ENCODE peak calls at places on chromosomes 4 and X, in ten cellular contexts. W is SK-N-SH, N is H1, C is HepG2, A is A549, T is GM12878, J is endothelial cell of umbilical vein, B is K562, D is NB4, H is HCT116. Y is an unnamed sample.

GRCh38 chr4:57109847-57110634 is at the start of gene IGFBP7:
- DNase-seq in W (peak), N (no peak), C (no peak), A (no peak), T (no peak), J (peak), B (peak), D (peak), H (no peak), Y (peak)

GRCh38 chrX:10109695-10110094 is 47.1 kb upstream of the CLCN4 start:
- DNase-seq in W (no peak), N (no peak), C (no peak), A (no peak), T (no peak), J (no peak), B (no peak), D (no peak), H (no peak), Y (no peak)

GRCh38 chrX:52262195-52262546 is 77.5 kb downstream of the MAGED4 start:
- DNase-seq in W (no peak), N (no peak), C (no peak), A (no peak), T (no peak), J (no peak), B (no peak), D (no peak), H (no peak), Y (no peak)

GRCh38 chrX:10741496-10742048 is 121.2 kb upstream of the MID1 start:
- DNase-seq in W (no peak), N (no peak), C (no peak), A (no peak), T (no peak), J (no peak), B (no peak), D (no peak), H (no peak), Y (no peak)

GRCh38 chr4:150308824-150309472 is 230.7 kb downstream of the DCLK2 start:
- DNase-seq in W (no peak), N (no peak), C (no peak), A (no peak), T (no peak), J (peak), B (no peak), D (no peak), H (no peak), Y (no peak)

GRCh38 chr4:78625073-78625472 is 73.5 kb downstream of the ANXA3 start:
- DNase-seq in W (no peak), N (no peak), C (no peak), A (no peak), T (no peak), J (no peak), B (no peak), D (no peak), H (no peak), Y (no peak)

GRCh38 chr4:30744957-30745640 is 24.9 kb downstream of the PCDH7 start:
- DNase-seq in W (no peak), N (no peak), C (no peak), A (no peak), T (no peak), J (peak), B (no peak), D (no peak), H (no peak), Y (no peak)

GRCh38 chrX:108516184-108516583 is 76.5 kb downstream of the COL4A5 start:
- DNase-seq in W (no peak), N (no peak), C (peak), A (no peak), T (no peak), J (peak), B (no peak), D (no peak), H (no peak), Y (no peak)

GRCh38 chr4:158280856-158281255 is 70.6 kb downstream of the TMEM144 start:
- DNase-seq in W (peak), N (no peak), C (no peak), A (no peak), T (no peak), J (no peak), B (no peak), D (no peak), H (no peak), Y (no peak)

GRCh38 chr4:124262211-124263179 is 450.0 kb downstream of the ANKRD50 start:
- DNase-seq in W (peak), N (peak), C (peak), A (peak), T (peak), J (peak), B (peak), D (peak), H (peak), Y (peak)

GRCh38 chrX:50988649-50989048 is 78.1 kb downstream of the BMP15 start:
- DNase-seq in W (peak), N (no peak), C (no peak), A (peak), T (no peak), J (peak), B (peak), D (peak), H (no peak), Y (peak)

GRCh38 chrX:66015152-66015827 is 24.6 kb downstream of the VSIG4 start:
- DNase-seq in W (no peak), N (no peak), C (no peak), A (no peak), T (peak), J (no peak), B (peak), D (peak), H (no peak), Y (no peak)

GRCh38 chr4:55742655-55743191 is 76.9 kb upstream of the EXOC1L start:
- DNase-seq in W (peak), N (no peak), C (peak), A (no peak), T (no peak), J (peak), B (peak), D (no peak), H (no peak), Y (no peak)

GRCh38 chr4:128812360-128812958 is 3.0 kb downstream of the JADE1 start:
- DNase-seq in W (peak), N (no peak), C (peak), A (peak), T (no peak), J (peak), B (no peak), D (peak), H (peak), Y (peak)

GRCh38 chrX:65813245-65813644 is 145.8 kb downstream of the MSN start:
- DNase-seq in W (no peak), N (no peak), C (no peak), A (no peak), T (no peak), J (no peak), B (no peak), D (no peak), H (no peak), Y (no peak)

GRCh38 chr4:123877561-123877960 is 481.0 kb downstream of the SPRY1 start:
- DNase-seq in W (no peak), N (no peak), C (no peak), A (no peak), T (no peak), J (no peak), B (no peak), D (no peak), H (no peak), Y (no peak)

GRCh38 chr4:123116412-123116811 is 194.0 kb upstream of the NUDT6 start:
- DNase-seq in W (peak), N (no peak), C (peak), A (no peak), T (no peak), J (peak), B (no peak), D (no peak), H (no peak), Y (no peak)

GRCh38 chr4:122855491-122855890 is 28.9 kb downstream of the FGF2 start:
- DNase-seq in W (no peak), N (no peak), C (no peak), A (no peak), T (no peak), J (peak), B (no peak), D (no peak), H (no peak), Y (no peak)

GRCh38 chrX:93538575-93538974 is 134.8 kb downstream of the NAP1L3 start:
- DNase-seq in W (peak), N (no peak), C (no peak), A (peak), T (no peak), J (no peak), B (peak), D (peak), H (no peak), Y (no peak)

GRCh38 chr4:182799515-182800215 is 117.5 kb downstream of the DCTD start:
- DNase-seq in W (no peak), N (no peak), C (no peak), A (no peak), T (no peak), J (no peak), B (no peak), D (no peak), H (no peak), Y (no peak)

GRCh38 chrX:281166-281999 is at the start of gene PLCXD1:
- DNase-seq in W (peak), N (peak), C (peak), A (peak), T (no peak), J (no peak), B (peak), D (no peak), H (no peak), Y (peak)

GRCh38 chr4:173494013-173494970 is 35.7 kb downstream of the HAND2 start:
- DNase-seq in W (no peak), N (peak), C (peak), A (peak), T (peak), J (peak), B (peak), D (peak), H (peak), Y (peak)

GRCh38 chr4:101419324-101420135 is 72.2 kb upstream of the PPP3CA start:
- DNase-seq in W (no peak), N (no peak), C (no peak), A (no peak), T (peak), J (peak), B (no peak), D (peak), H (no peak), Y (no peak)

GRCh38 chrX:40170830-40171512 is 73.2 kb upstream of the BCOR start:
- DNase-seq in W (no peak), N (no peak), C (no peak), A (no peak), T (no peak), J (no peak), B (peak), D (peak), H (no peak), Y (peak)

GRCh38 chr4:8035371-8035780 is 95.7 kb upstream of the AFAP1 start:
- DNase-seq in W (no peak), N (no peak), C (no peak), A (no peak), T (no peak), J (peak), B (no peak), D (peak), H (no peak), Y (no peak)

GRCh38 chr4:24988776-24989175 is 42.0 kb downstream of the LGI2 start:
- DNase-seq in W (no peak), N (peak), C (peak), A (peak), T (no peak), J (peak), B (peak), D (peak), H (peak), Y (peak)

GRCh38 chrX:153590961-153591956 is 7.7 kb downstream of the CCNQ start:
- DNase-seq in W (no peak), N (no peak), C (no peak), A (no peak), T (no peak), J (no peak), B (no peak), D (no peak), H (no peak), Y (no peak)

GRCh38 chr4:122576261-122577188 is 44.3 kb downstream of the IL21 start:
- DNase-seq in W (peak), N (no peak), C (peak), A (peak), T (no peak), J (peak), B (peak), D (peak), H (peak), Y (no peak)

GRCh38 chr4:26238782-26239647 is 81.8 kb upstream of the RBPJ start:
- DNase-seq in W (no peak), N (no peak), C (peak), A (no peak), T (no peak), J (no peak), B (no peak), D (no peak), H (no peak), Y (no peak)

GRCh38 chr4:106809083-106809482 is 227.0 kb downstream of the DKK2 start:
- DNase-seq in W (peak), N (no peak), C (peak), A (no peak), T (no peak), J (peak), B (no peak), D (peak), H (peak), Y (no peak)

GRCh38 chrX:114964374-114964773 is 53.0 kb downstream of the IL13RA2 start:
- DNase-seq in W (no peak), N (no peak), C (no peak), A (no peak), T (no peak), J (no peak), B (no peak), D (no peak), H (no peak), Y (no peak)
- TF ChIP-seq MAX in W (no peak), N (no peak), C (no peak), A (no peak), T (no peak), J (no peak), B (no peak), D (no peak), H (no peak), Y (no peak)

DNA sequence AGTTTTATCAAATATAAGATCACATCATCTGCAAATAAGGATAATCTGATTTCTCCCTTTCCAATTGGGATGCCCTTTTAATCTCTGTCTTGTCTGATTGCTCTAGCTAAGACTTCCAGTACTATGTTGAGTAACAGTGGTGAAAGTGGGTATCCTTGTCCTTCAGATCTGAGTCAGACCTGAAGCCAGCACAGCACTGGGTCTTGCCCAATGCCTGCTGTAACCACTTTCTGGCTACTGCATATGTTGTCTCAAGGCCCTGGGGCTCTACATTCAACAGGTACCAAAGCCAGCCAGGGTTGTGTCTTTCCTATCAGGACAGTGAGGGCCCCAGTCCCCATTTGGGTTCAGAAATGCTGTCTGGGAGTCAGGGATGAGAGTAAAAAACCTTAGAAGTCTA is 90.3 kb downstream of the CYSLTR1 start:
- DNase-seq in W (no peak), N (no peak), C (no peak), A (no peak), T (no peak), J (no peak), B (no peak), D (peak), H (no peak), Y (no peak)
- TF ChIP-seq MAX in W (no peak), N (no peak), C (no peak), A (no peak), T (no peak), J (no peak), B (no peak), D (no peak), H (no peak), Y (no peak)

DNA sequence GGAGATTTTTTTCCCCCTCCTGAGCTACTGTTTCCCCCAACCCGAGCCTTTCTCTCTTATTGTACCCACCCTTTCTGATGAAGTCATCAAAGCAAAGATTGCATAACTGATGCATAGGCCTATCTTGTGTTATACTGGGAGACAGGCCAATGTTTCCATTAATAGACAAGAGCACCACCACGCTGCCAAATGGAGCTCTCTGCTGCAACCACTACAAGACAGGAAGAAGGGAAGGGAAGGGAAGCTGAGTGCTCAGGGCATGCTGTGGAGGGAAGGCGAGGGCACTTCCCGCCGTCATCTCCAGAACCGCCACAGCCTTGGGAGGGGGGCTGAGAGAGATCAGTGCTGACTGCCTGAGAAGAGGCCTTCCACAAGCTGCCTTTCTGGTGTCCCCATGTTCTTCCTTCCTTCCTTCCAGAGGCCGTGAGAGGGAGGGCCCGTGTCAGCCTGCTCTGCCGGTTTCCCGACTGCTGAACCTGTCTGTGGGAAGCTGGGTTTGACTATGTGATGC is 75.0 kb downstream of the MGST2 start:
- DNase-seq in W (peak), N (no peak), C (peak), A (peak), T (no peak), J (peak), B (no peak), D (peak), H (no peak), Y (no peak)
- TF ChIP-seq MAX in W (peak), N (peak), C (peak), A (peak), T (no peak), J (no peak), B (no peak), D (peak), H (peak), Y (peak)

GRCh38 chrX:96889726-96890125 is 6.0 kb downstream of the RPA4 start:
- DNase-seq in W (no peak), N (no peak), C (peak), A (no peak), T (no peak), J (peak), B (no peak), D (no peak), H (no peak), Y (no peak)
- TF ChIP-seq MAX in W (no peak), N (no peak), C (no peak), A (no peak), T (no peak), J (no peak), B (no peak), D (no peak), H (no peak), Y (no peak)

GRCh38 chrX:72604705-72605104 is 32.1 kb upstream of the HDAC8 start:
- DNase-seq in W (no peak), N (no peak), C (no peak), A (no peak), T (no peak), J (no peak), B (no peak), D (no peak), H (no peak), Y (no peak)
- TF ChIP-seq MAX in W (no peak), N (no peak), C (no peak), A (no peak), T (no peak), J (no peak), B (no peak), D (no peak), H (no peak), Y (no peak)

GRCh38 chr4:165393704-165394103 is 14.9 kb downstream of the CPE start:
- DNase-seq in W (no peak), N (no peak), C (no peak), A (no peak), T (no peak), J (peak), B (no peak), D (no peak), H (no peak), Y (no peak)

GRCh38 chr4:165402375-165402774 is 23.6 kb downstream of the CPE start:
- DNase-seq in W (no peak), N (no peak), C (no peak), A (no peak), T (no peak), J (no peak), B (peak), D (no peak), H (no peak), Y (no peak)

GRCh38 chr4:165394275-165394674 is 15.5 kb downstream of the CPE start:
- DNase-seq in W (no peak), N (no peak), C (no peak), A (no peak), T (no peak), J (peak), B (no peak), D (no peak), H (no peak), Y (no peak)

GRCh38 chr4:165403667-165404066 is 24.9 kb downstream of the CPE start:
- DNase-seq in W (peak), N (no peak), C (no peak), A (no peak), T (no peak), J (no peak), B (no peak), D (no peak), H (no peak), Y (no peak)

DNA sequence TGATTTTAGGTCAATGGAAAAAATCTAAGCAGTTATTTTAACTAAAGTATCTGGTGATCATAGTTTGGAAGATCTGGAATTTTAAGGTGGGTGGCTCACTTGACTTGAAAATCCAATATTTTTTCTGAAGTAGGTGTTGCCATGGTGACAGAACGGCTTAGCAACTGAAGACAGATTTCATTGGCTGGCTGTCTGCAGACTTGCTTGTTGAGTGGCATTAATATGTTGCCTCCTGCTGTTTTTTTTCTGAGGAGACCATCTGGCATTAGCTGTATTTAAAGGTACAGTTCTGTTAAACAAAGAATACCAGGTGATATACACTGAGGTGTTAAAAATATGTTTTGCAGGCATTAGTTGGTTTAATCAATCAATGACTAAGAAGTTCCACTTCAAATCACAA is 19.8 kb downstream of the CPE start:
- DNase-seq in W (peak), N (no peak), C (no peak), A (peak), T (no peak), J (peak), B (peak), D (no peak), H (peak), Y (no peak)
- TF ChIP-seq MAX in W (no peak), N (no peak), C (no peak), A (no peak), T (no peak), J (no peak), B (no peak), D (no peak), H (no peak), Y (no peak)

DNA sequence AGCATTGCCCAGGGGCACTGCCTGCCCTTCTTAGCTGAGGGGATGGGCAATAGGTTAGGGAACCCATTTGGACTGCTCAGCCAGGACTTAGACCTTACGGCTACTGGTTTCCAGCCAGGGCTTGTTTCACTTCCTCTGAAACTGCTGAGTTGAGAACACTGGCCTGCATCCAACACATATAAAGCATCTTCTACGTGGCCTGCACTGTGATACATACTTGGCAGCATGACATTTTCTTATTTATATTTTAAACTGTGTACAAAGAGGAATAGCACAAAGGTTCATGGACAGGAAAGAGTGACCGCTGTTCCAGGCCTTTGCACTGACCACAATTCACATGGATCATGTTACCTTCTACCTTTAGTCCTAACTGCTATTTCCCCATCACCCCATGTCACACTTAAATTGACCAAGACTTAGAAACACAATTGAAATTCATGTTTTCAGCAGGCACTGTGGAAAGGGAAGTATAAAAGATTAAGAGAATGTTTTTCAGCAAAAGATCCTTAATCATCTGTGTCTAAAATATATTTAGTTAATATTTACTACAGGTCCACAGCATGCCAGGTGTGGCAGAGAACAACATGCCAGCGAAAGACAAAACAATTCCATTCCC is 43.7 kb downstream of the NLGN4X start:
- DNase-seq in W (no peak), N (no peak), C (no peak), A (no peak), T (no peak), J (no peak), B (no peak), D (no peak), H (no peak), Y (no peak)
- TF ChIP-seq MAX in W (no peak), N (no peak), C (no peak), A (no peak), T (no peak), J (no peak), B (no peak), D (no peak), H (no peak), Y (no peak)

GRCh38 chr4:153074501-153075255 is 129.6 kb upstream of the TRIM2 start:
- DNase-seq in W (no peak), N (no peak), C (no peak), A (no peak), T (no peak), J (no peak), B (no peak), D (no peak), H (no peak), Y (no peak)
- TF ChIP-seq MAX in W (no peak), N (no peak), C (no peak), A (no peak), T (no peak), J (no peak), B (no peak), D (no peak), H (no peak), Y (no peak)